ENCODE peak calls at places on chromosomes 4 and X, in seven cellular contexts. T is pulmonary artery endothelial cell; L is COR-L47; U is stimulated activated CD8-positive, alpha-beta memory T cell treated with anti-CD3 and anti-CD28 coated beads, Interleukin-7, amount 100 ng/mL, for 48 hours; Q is activated naive CD4-positive, alpha-beta T cell treated with anti-CD3 and anti-CD28 coated beads, Interleukin-2, amount 50 U/mL, for 72 hours; G is head of caudate nucleus; P is Peyer's patch. E is an unnamed sample.

GRCh38 chrX:87525771-87526229 is 8.2 kb downstream of the KLHL4 start:
- DNase-seq in T (no peak), L (no peak), U (no peak), Q (no peak), G (peak; percentile 6), P (no peak), E (no peak)

GRCh38 chr4:138734746-138735145 is 280.8 kb upstream of the NOCT start:
- DNase-seq in T (peak; percentile 55), L (no peak), U (no peak), Q (no peak), G (no peak), P (no peak), E (no peak)

GRCh38 chr4:112170451-112170993 is 25.3 kb downstream of the FAM241A start:
- DNase-seq in T (no peak), L (no peak), U (no peak), Q (no peak), G (no peak), P (no peak), E (no peak)

GRCh38 chrX:9807355-9808182 is 21.3 kb downstream of the SHROOM2 start:
- DNase-seq in T (no peak), L (no peak), U (no peak), Q (no peak), G (no peak), P (no peak), E (no peak)

GRCh38 chr4:16294455-16294854 is 68.2 kb upstream of the TAPT1 start:
- DNase-seq in T (no peak), L (no peak), U (no peak), Q (no peak), G (no peak), P (no peak), E (no peak)

GRCh38 chrX:47664737-47665136 is 5.8 kb upstream of the UXT start:
- DNase-seq in T (no peak), L (no peak), U (no peak), Q (no peak), G (no peak), P (no peak), E (no peak)

GRCh38 chr4:40193018-40193571 is 3.7 kb upstream of the RHOH start:
- DNase-seq in T (no peak), L (no peak), U (no peak), Q (peak; percentile 28), G (no peak), P (peak; percentile 68), E (peak; percentile 75)

GRCh38 chrX:120791013-120791643 is 84.5 kb downstream of the CT47B1 start:
- DNase-seq in T (peak; percentile 35), L (no peak), U (no peak), Q (no peak), G (peak; percentile 13), P (no peak), E (no peak)

GRCh38 chr4:155208258-155209054 is at the start of gene NPY2R:
- DNase-seq in T (no peak), L (no peak), U (no peak), Q (no peak), G (peak; percentile 4), P (no peak), E (no peak)